ENCODE peak calls at places on chromosomes 5 and 9, in ten cellular contexts. R is GM23338; E is DND-41; K is OCI-LY7; I is heart right ventricle; B is CD4-positive, CD25-positive, alpha-beta regulatory T cell; C is upper lobe of right lung; M is psoas muscle; Y is neural progenitor cell; S is aorta. D is an unnamed sample.

GRCh38 chr5:65157906-65158603 is 323.7 kb downstream of the ADAMTS6 start:
- DNase-seq in K (no peak), I (no peak), S (no peak), Y (no peak), B (no peak), R (peak; percentile 6), C (no peak), E (no peak), M (no peak), D (no peak)

GRCh38 chr9:122099271-122099869 is 6.3 kb upstream of the TTLL11 start:
- DNase-seq in R (peak; percentile 93), I (peak; percentile 79), K (peak; percentile 84), C (peak; percentile 89), S (peak; percentile 94), B (peak; percentile 69), Y (peak; percentile 91), E (peak; percentile 73), M (peak; percentile 92), D (peak; percentile 80)

GRCh38 chr5:43231977-43232376 is 40.0 kb downstream of the NIM1K start:
- DNase-seq in K (peak; percentile 13), M (no peak), Y (no peak), E (peak; percentile 11), R (peak; percentile 34), C (no peak), S (no peak), I (no peak), B (no peak), D (no peak)

GRCh38 chr9:128636556-128637530 is 19.8 kb downstream of the DYNC2I2 start:
- DNase-seq in M (no peak), C (no peak), B (no peak), I (no peak), K (no peak), S (no peak), E (no peak), Y (no peak), R (no peak), D (no peak)

GRCh38 chr5:113249216-113249615 is 185.6 kb downstream of the TSSK1B start:
- DNase-seq in R (no peak), S (no peak), B (no peak), M (no peak), E (no peak), I (no peak), C (no peak), Y (no peak), K (no peak), D (no peak)

GRCh38 chr9:96219615-96220257 is 82.2 kb downstream of the HSD17B3 start:
- DNase-seq in M (peak; percentile 77), B (no peak), C (peak; percentile 75), Y (peak; percentile 28), S (peak; percentile 86), I (peak; percentile 31), R (peak; percentile 71), E (no peak), K (peak; percentile 5), D (no peak)

GRCh38 chr9:121662896-121663580 is 11.6 kb downstream of the DAB2IP start:
- DNase-seq in S (no peak), I (no peak), R (no peak), K (no peak), B (no peak), E (no peak), Y (no peak), C (no peak), M (peak; percentile 34), D (peak; percentile 45)

GRCh38 chr5:57831942-57832341 is 349.3 kb upstream of the ACTBL2 start:
- DNase-seq in M (no peak), Y (no peak), E (no peak), S (no peak), B (no peak), C (no peak), I (no peak), R (no peak), K (no peak), D (no peak)

GRCh38 chr5:139593716-139594319 is 32.7 kb downstream of the UBE2D2 start:
- DNase-seq in C (no peak), B (no peak), S (no peak), E (no peak), Y (no peak), M (no peak), R (no peak), K (no peak), I (no peak), D (peak; percentile 79)

GRCh38 chr5:9140202-9140601 is 405.7 kb downstream of the SEMA5A start:
- DNase-seq in I (no peak), R (no peak), E (no peak), Y (no peak), S (no peak), B (no peak), K (no peak), M (no peak), C (no peak), D (no peak)

GRCh38 chr5:28165116-28165515 is 1126.7 kb upstream of the CDH9 start:
- DNase-seq in B (no peak), I (no peak), E (no peak), M (no peak), C (no peak), S (no peak), K (no peak), Y (no peak), R (no peak), D (peak; percentile 37)

GRCh38 chr5:51159164-51159563 is 224.1 kb upstream of the ISL1 start:
- DNase-seq in K (no peak), E (no peak), M (no peak), I (no peak), B (no peak), R (peak; percentile 54), Y (no peak), S (no peak), C (no peak), D (no peak)

GRCh38 chr5:15794117-15794985 is 294.4 kb downstream of the FBXL7 start:
- DNase-seq in I (no peak), E (no peak), M (no peak), R (no peak), B (no peak), Y (no peak), C (no peak), S (no peak), K (no peak), D (peak; percentile 23)

GRCh38 chr5:39714036-39714698 is 289.4 kb upstream of the DAB2 start:
- DNase-seq in M (no peak), I (peak; percentile 7), R (peak; percentile 78), C (no peak), E (peak; percentile 49), S (no peak), Y (peak; percentile 52), B (peak; percentile 11), K (peak; percentile 39), D (peak; percentile 81)

GRCh38 chr5:176537608-176538504 is 654 bp upstream of the RNF44 start:
- DNase-seq in S (peak; percentile 99), C (peak; percentile 99), Y (peak; percentile 100), R (peak; percentile 99), B (peak; percentile 97), I (peak; percentile 99), E (peak; percentile 99), M (peak; percentile 99), K (peak; percentile 100), D (peak; percentile 100)
- H3K4me1 ChIP-seq in S (no peaks in the 10 kb centered on the region), C (peaks cover 51% of the 10 kb centered on the region), Y (peaks cover 30% of the 10 kb centered on the region), R (peaks cover 41% of the 10 kb centered on the region), B (peaks cover 82% of the 10 kb centered on the region), I (peaks cover 65% of the 10 kb centered on the region), E (peaks cover 66% of the 10 kb centered on the region), M (peaks cover 39% of the 10 kb centered on the region), K (peaks cover 66% of the 10 kb centered on the region), D (peaks cover 21% of the 10 kb centered on the region)

DNA sequence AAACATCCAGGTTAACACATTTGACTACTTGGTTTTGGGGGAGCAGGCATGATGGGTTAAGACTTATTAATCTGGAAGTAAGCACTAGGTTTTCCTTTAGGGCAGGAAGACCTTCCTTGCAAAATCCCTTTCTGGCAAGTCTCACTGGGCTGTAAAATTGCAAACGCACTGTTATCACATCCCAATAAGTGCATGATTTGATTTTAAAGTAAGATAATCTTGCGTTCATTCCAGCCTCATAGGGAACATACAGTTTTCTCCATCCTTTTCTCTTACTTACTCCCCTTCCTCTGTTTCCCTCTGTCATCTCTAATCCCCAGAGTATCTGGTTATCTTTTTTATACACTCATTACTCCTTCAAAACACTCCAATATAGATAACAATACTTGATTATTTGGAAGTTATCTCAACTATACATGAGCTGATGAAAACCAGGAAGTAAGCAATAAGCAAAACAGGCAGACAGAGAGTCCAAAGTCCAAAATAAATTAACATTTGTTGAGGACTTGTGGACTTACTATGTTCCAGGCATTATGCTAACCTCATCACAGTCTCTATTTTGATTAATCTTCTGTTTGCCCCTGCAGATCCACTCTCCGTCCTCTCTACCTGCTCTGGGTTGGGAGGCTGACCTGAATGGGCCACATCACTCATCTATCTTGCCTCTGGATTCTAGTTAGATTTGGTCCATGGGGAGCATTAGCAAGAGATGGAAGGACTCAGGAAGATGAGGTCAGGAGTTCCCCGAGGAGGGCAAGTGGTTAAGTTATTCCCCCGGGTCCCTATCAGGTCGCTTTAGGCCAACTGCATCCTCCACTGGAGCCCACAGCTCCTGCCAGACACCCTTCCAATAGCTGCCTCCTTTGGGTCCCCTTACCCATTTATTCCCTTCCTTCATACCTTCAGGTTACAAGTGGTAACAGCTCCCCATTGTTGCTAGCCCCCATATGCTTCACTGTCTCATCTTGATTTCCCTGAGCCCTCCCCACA is 60.2 kb downstream of the SLC22A5 start:
- DNase-seq in E (no peak), B (no peak), C (no peak), K (no peak), R (no peak), Y (no peak), S (no peak), M (no peak), I (no peak), D (no peak)
- H3K4me1 ChIP-seq in E (peaks cover 93% of the 10 kb centered on the region), B (peaks cover 84% of the 10 kb centered on the region), C (peaks cover 84% of the 10 kb centered on the region), K (peaks cover 72% of the 10 kb centered on the region), R (peaks cover 7% of the 10 kb centered on the region), Y (peaks cover 10% of the 10 kb centered on the region), S (no peaks in the 10 kb centered on the region), M (peaks cover 77% of the 10 kb centered on the region), I (peaks cover 93% of the 10 kb centered on the region), D (peaks cover 52% of the 10 kb centered on the region)

GRCh38 chr5:17365756-17366155 is 132.3 kb upstream of the TAF11L2 start:
- DNase-seq in C (no peak), M (no peak), B (no peak), R (no peak), I (no peak), K (no peak), Y (no peak), E (no peak), S (no peak), D (peak; percentile 22)
- H3K4me1 ChIP-seq in C (no peaks in the 10 kb centered on the region), M (no peaks in the 10 kb centered on the region), B (no peaks in the 10 kb centered on the region), R (peaks cover 6% of the 10 kb centered on the region), I (no peaks in the 10 kb centered on the region), K (no peaks in the 10 kb centered on the region), Y (peaks cover 34% of the 10 kb centered on the region), E (no peaks in the 10 kb centered on the region), S (no peaks in the 10 kb centered on the region), D (peaks cover 2% of the 10 kb centered on the region)

DNA sequence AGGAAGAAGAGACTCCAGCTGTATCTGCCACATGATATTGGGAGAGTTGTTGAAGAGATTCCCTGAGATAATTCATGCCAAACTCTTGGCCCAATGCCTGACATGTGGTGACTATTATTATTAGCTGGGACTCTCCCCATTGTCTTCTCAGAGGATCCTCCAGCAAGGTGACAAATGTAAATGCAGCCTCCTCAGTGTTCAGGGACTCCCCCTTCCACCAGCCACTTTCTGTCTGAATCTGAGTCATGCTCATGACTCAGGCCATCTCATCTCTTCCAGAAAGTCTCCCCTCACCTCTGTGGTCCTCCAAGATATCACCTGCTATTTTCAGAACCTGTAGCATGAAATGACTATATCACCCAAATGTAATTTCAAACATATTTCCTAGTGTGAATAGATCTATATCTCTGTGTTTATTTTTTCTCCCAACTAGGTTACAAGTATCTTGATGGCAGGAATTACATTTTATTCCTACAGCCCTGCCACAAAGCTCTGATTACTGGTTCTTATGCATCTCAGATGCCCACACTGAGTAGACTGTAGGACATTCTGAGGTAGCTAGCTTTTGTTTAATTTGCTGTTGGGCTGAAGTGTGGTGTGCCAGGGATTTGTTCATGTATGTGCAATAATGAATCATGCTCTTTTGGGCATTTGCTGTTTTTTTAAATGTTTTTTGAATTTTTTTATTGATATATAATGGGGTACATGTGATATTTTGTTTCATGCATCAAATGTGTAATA is 126.6 kb upstream of the IL12B start:
- DNase-seq in K (no peak), E (no peak), B (no peak), S (no peak), M (no peak), C (no peak), R (no peak), Y (no peak), I (no peak), D (peak; percentile 69)
- H3K4me1 ChIP-seq in K (no peaks in the 10 kb centered on the region), E (no peaks in the 10 kb centered on the region), B (peaks cover 6% of the 10 kb centered on the region), S (peaks cover 2% of the 10 kb centered on the region), M (no peaks in the 10 kb centered on the region), C (peaks cover under 1% of the 10 kb centered on the region), R (no peaks in the 10 kb centered on the region), Y (no peaks in the 10 kb centered on the region), I (peaks cover 3% of the 10 kb centered on the region), D (peaks cover 11% of the 10 kb centered on the region)